ENCODE peak calls at places on chromosome 2, in nine cellular contexts. R, I, F, H, K, W, L, D and M are unnamed samples.
A peak's percentile ranks its signal among the peaks of the same experiment; 100 is the strongest.

GRCh38 chr2:19802088-19802806 is 99.5 kb downstream of the TTC32 start:
- DNase-seq in R (no peak), I (no peak), F (no peak), H (peak; percentile 50), K (no peak), W (peak; percentile 65), L (no peak), D (no peak), M (no peak)

GRCh38 chr2:178008636-178009289 is 63.8 kb downstream of the PDE11A start:
- DNase-seq in R (no peak), I (peak; percentile 11), F (no peak), H (peak; percentile 65), K (no peak), W (peak; percentile 60), L (no peak), D (no peak), M (no peak)

GRCh38 chr2:164841719-164842623 is at the start of gene COBLL1:
- DNase-seq in R (peak; percentile 91), I (peak; percentile 49), F (peak; percentile 71), H (peak; percentile 41), K (peak; percentile 79), W (peak; percentile 77), L (peak; percentile 93), D (no peak), M (peak; percentile 85)

GRCh38 chr2:105385703-105386540 is 12.9 kb downstream of the FHL2 start:
- DNase-seq in R (no peak), I (no peak), F (no peak), H (no peak), K (no peak), W (no peak), L (no peak), D (no peak), M (peak; percentile 70)

GRCh38 chr2:132896073-132896472 is 226.1 kb upstream of the LYPD1 start:
- DNase-seq in R (no peak), I (no peak), F (no peak), H (no peak), K (no peak), W (no peak), L (no peak), D (no peak), M (no peak)

GRCh38 chr2:27008678-27009077 is 24.1 kb upstream of the TMEM214 start:
- DNase-seq in R (no peak), I (no peak), F (no peak), H (no peak), K (no peak), W (no peak), L (no peak), D (no peak), M (no peak)

GRCh38 chr2:216109962-216110614 is 940 bp downstream of the XRCC5 start:
- DNase-seq in R (no peak), I (no peak), F (peak; percentile 16), H (peak; percentile 75), K (no peak), W (peak; percentile 76), L (no peak), D (no peak), M (peak; percentile 44)

GRCh38 chr2:232522014-232522854 is 2.0 kb downstream of the PRSS56 start:
- DNase-seq in R (no peak), I (peak; percentile 38), F (no peak), H (no peak), K (no peak), W (peak; percentile 56), L (peak; percentile 94), D (no peak), M (peak; percentile 40)

GRCh38 chr2:198890490-198890889 is 567.2 kb downstream of the SATB2 start:
- DNase-seq in R (no peak), I (no peak), F (no peak), H (no peak), K (no peak), W (no peak), L (no peak), D (no peak), M (no peak)

GRCh38 chr2:105104208-105104731 is 66.4 kb downstream of the MRPS9 start:
- DNase-seq in R (no peak), I (no peak), F (no peak), H (peak; percentile 82), K (no peak), W (peak; percentile 33), L (no peak), D (no peak), M (peak; percentile 76)

GRCh38 chr2:42101641-42102605 is 54.1 kb downstream of the PKDCC start:
- DNase-seq in R (peak; percentile 90), I (no peak), F (no peak), H (peak; percentile 93), K (peak; percentile 40), W (peak; percentile 82), L (peak; percentile 77), D (no peak), M (peak; percentile 23)

GRCh38 chr2:177262137-177262536 is 2.4 kb downstream of the NFE2L2 start:
- DNase-seq in R (no peak), I (no peak), F (no peak), H (no peak), K (no peak), W (peak; percentile 25), L (no peak), D (no peak), M (no peak)

GRCh38 chr2:59881214-59881613 is 672.2 kb downstream of the BCL11A start:
- DNase-seq in R (no peak), I (no peak), F (no peak), H (no peak), K (no peak), W (no peak), L (no peak), D (peak; percentile 21), M (no peak)

GRCh38 chr2:168246072-168246482 is 1.3 kb downstream of the STK39 start:
- DNase-seq in R (no peak), I (no peak), F (no peak), H (no peak), K (peak; percentile 29), W (no peak), L (no peak), D (no peak), M (no peak)

GRCh38 chr2:168246483-168247340 is 683 bp downstream of the STK39 start:
- DNase-seq in R (peak; percentile 90), I (peak; percentile 68), F (no peak), H (peak; percentile 64), K (peak; percentile 35), W (peak; percentile 88), L (peak; percentile 73), D (no peak), M (peak; percentile 54)

GRCh38 chr2:168244318-168244717 is 3.1 kb downstream of the STK39 start:
- DNase-seq in R (no peak), I (no peak), F (no peak), H (no peak), K (no peak), W (no peak), L (no peak), D (no peak), M (peak; percentile 35)

GRCh38 chr2:168245074-168245825 is 2.1 kb downstream of the STK39 start:
- DNase-seq in R (no peak), I (no peak), F (no peak), H (no peak), K (no peak), W (peak; percentile 4), L (no peak), D (no peak), M (peak; percentile 60)

DNA sequence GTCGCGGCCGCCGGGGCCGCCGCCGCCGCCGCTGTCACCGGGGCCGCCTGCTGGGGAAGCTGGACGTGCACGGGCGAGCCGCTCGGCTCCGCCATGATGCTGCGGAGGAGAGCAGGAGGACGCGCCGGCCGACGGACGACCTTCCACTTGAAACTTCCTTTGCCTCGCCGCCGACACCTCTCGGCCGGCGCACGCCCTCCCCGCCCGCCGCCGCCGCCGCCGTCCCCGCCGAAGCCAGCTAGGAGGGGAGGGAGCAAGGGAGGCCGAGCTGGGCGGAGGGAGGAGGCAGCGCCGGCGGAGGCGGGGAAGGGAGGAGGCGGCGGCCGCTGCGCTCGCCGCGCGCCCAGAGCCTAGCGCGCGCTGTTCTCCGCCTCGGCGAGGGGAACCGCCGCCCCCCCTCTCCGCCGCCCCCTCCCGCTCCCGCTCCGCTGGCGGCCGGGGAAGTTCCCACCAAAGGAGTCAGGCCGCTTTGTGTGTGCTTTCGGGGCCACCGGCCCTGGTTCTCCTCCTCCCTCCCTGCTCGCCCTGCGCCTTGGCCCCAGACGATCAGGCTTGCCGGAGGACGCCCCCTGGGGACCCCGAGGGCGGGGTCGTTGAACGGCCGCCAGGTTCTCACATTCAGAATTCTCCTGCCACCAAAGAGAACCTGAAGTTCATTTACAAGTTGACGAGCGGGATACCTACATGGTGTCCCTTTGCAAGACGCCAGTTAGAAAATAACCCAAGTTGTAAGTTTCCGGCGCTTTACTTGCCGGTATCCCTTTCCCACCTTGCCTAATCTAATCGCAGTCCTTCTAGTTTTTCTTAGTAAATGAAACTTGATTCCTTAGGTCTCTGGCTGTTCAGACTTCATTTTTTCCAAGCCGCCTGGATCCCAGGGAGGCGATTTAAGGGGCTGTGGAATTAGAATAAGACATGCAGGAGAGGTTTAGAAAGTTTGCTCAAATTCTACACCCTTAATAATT is at the start of gene STK39:
- DNase-seq in R (peak; percentile 94), I (peak; percentile 79), F (peak; percentile 45), H (peak; percentile 73), K (peak; percentile 77), W (peak; percentile 89), L (peak; percentile 88), D (no peak), M (peak; percentile 80)
- H3K9ac ChIP-seq in R (peak within 1 kb of the TSS; percentile 42), I (peak within 1 kb of the TSS; percentile 86), F (peak within 1 kb of the TSS; percentile 82), H (peak within 1 kb of the TSS; percentile 90), K (peak within 1 kb of the TSS; percentile 79), W (peak within 1 kb of the TSS; percentile 80), L (peak within 1 kb of the TSS; percentile 31), D (peak within 1 kb of the TSS; percentile 65), M (peak within 1 kb of the TSS; percentile 86)

GRCh38 chr2:131081190-131081589 is 12.1 kb downstream of the FAM168B start:
- DNase-seq in R (no peak), I (no peak), F (no peak), H (no peak), K (no peak), W (no peak), L (no peak), D (no peak), M (no peak)
- H3K36me3 ChIP-seq in R (peaks cover 29% of the 10 kb centered on the region), I (peaks cover 86% of the 10 kb centered on the region), F (peaks cover 46% of the 10 kb centered on the region), H (peaks cover 39% of the 10 kb centered on the region), K (peaks cover 97% of the 10 kb centered on the region), W (peaks cover 46% of the 10 kb centered on the region), L (peaks cover 67% of the 10 kb centered on the region), D (peaks cover 26% of the 10 kb centered on the region), M (peaks cover 73% of the 10 kb centered on the region)

DNA sequence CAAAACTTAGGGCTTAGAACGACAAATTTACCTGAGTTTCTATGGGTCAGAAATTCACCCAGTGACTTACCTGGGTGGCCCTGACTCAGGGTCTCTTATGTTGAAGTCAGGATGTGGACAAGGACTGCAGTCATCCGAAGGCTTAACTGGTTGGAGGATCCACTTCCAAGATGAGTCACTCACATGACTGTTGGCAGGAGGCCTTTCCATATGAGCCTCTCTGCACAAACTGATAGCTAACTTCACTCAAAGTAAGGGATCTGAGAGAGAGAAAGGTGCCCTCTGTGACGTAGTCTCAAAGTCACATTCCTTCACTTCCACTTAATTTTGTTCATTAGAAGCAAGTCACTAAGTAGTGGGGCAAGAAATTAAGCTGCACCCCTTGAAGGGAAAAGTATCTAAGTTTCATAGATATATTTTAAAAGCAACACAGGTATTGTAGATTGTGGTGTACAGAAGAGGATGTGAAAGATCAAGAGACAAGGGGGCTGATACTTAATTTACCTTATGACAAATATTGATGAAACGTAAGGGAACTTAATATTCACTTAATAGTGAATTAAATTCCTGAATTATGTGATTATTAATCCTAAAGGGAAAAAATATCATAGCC is 48.4 kb downstream of the TANK start:
- DNase-seq in R (no peak), I (peak; percentile 80), F (peak; percentile 41), H (peak; percentile 92), K (no peak), W (peak; percentile 90), L (no peak), D (peak; percentile 2), M (peak; percentile 87)
- H3K9ac ChIP-seq in R (no peak overlapping the region), I (no peak overlapping the region), F (no peak overlapping the region), H (no peak overlapping the region), K (no peak overlapping the region), W (no peak overlapping the region), L (no peak overlapping the region), D (no peak overlapping the region), M (no peak overlapping the region)

GRCh38 chr2:85647823-85648526 is 20.0 kb downstream of the SFTPB start:
- DNase-seq in R (no peak), I (no peak), F (no peak), H (no peak), K (no peak), W (no peak), L (no peak), D (no peak), M (no peak)
- H3K36me3 ChIP-seq in R (peaks cover 45% of the 10 kb centered on the region), I (peaks cover 95% of the 10 kb centered on the region), F (peaks cover 58% of the 10 kb centered on the region), H (peaks cover 52% of the 10 kb centered on the region), K (peaks cover 95% of the 10 kb centered on the region), W (peaks cover 41% of the 10 kb centered on the region), L (peaks cover 90% of the 10 kb centered on the region), D (peaks cover 34% of the 10 kb centered on the region), M (peaks cover 69% of the 10 kb centered on the region)